ENCODE peak calls at places on chromosomes 13 and 19, in five cellular contexts. J is hepatic stellate cell; O is PC-3; Y is stimulated activated CD4-positive, alpha-beta T cell treated with anti-CD3 and anti-CD28 coated beads, Interleukin-1b, Interleukin-23, amount 100 ng/mL, for 24 hours; N is KG1. L is an unnamed sample.

GRCh38 chr19:3062165-3063105 is at the start of gene TLE5:
- DNase-seq in J (peak; percentile 78), O (peak; percentile 47), Y (peak; percentile 51), N (no peak), L (no peak)

GRCh38 chr19:55315956-55316525 is 9.1 kb downstream of the TMEM150B start:
- DNase-seq in J (no peak), O (no peak), Y (no peak), N (no peak), L (no peak)

GRCh38 chr13:81957121-81957520 is 1616.2 kb upstream of the SPRY2 start:
- DNase-seq in J (no peak), O (no peak), Y (no peak), N (no peak), L (no peak)

GRCh38 chr19:37165635-37166034 is 6.9 kb downstream of the ZNF585A start:
- DNase-seq in J (no peak), O (no peak), Y (no peak), N (no peak), L (no peak)

GRCh38 chr13:84917252-84917878 is 881.9 kb downstream of the SLITRK6 start:
- DNase-seq in J (no peak), O (peak; percentile 60), Y (no peak), N (peak; percentile 15), L (peak; percentile 14)

GRCh38 chr19:35736913-35737886 is 5.1 kb downstream of the IGFLR1 start:
- DNase-seq in J (no peak), O (peak; percentile 18), Y (no peak), N (no peak), L (no peak)

GRCh38 chr13:113117335-113117872 is 5.2 kb upstream of the F10 start:
- DNase-seq in J (peak; percentile 45), O (peak; percentile 7), Y (no peak), N (no peak), L (no peak)

GRCh38 chr19:40143612-40144011 is 47.6 kb upstream of the MAP3K10 start:
- DNase-seq in J (no peak), O (no peak), Y (no peak), N (no peak), L (no peak)

GRCh38 chr19:44284968-44285367 is 19.9 kb downstream of the ZNF235 start:
- DNase-seq in J (no peak), O (no peak), Y (no peak), N (no peak), L (no peak)

GRCh38 chr13:113897161-113897560 is 33.3 kb upstream of the GAS6 start:
- DNase-seq in J (peak; percentile 89), O (peak; percentile 92), Y (no peak), N (no peak), L (peak; percentile 16)

GRCh38 chr13:109737046-109737573 is 49.3 kb downstream of the IRS2 start:
- DNase-seq in J (no peak), O (no peak), Y (no peak), N (no peak), L (no peak)

GRCh38 chr13:111908981-111909380 is 158.0 kb upstream of the SOX1 start:
- DNase-seq in J (no peak), O (no peak), Y (no peak), N (no peak), L (no peak)

GRCh38 chr13:45121421-45121820 is 1.1 kb downstream of the GTF2F2 start:
- DNase-seq in J (peak; percentile 19), O (peak; percentile 30), Y (no peak), N (peak; percentile 29), L (peak; percentile 56)

GRCh38 chr19:1277061-1277460 is 1.7 kb downstream of the FAM174C start:
- DNase-seq in J (no peak), O (no peak), Y (no peak), N (no peak), L (no peak)

GRCh38 chr19:17112700-17113099 is 37.1 kb downstream of the MYO9B start:
- DNase-seq in J (no peak), O (no peak), Y (no peak), N (no peak), L (no peak)

GRCh38 chr19:34232566-34233481 is 21.5 kb upstream of the GARRE1 start:
- DNase-seq in J (peak; percentile 83), O (peak; percentile 86), Y (no peak), N (no peak), L (peak; percentile 98)

GRCh38 chr13:37657134-37657533 is 58.6 kb upstream of the POSTN start:
- DNase-seq in J (no peak), O (peak; percentile 85), Y (no peak), N (no peak), L (no peak)

GRCh38 chr19:31002852-31003251 is 346.4 kb downstream of the TSHZ3 start:
- DNase-seq in J (no peak), O (no peak), Y (no peak), N (no peak), L (no peak)

GRCh38 chr19:48798937-48799336 is 11.9 kb downstream of the BCAT2 start:
- DNase-seq in J (no peak), O (no peak), Y (no peak), N (no peak), L (no peak)

GRCh38 chr13:44899967-44900366 is 89.3 kb downstream of the NUFIP1 start:
- DNase-seq in J (no peak), O (peak; percentile 52), Y (no peak), N (no peak), L (no peak)

GRCh38 chr13:99344610-99345208 is 37.5 kb upstream of the GPR183 start:
- DNase-seq in J (no peak), O (no peak), Y (no peak), N (no peak), L (no peak)

GRCh38 chr13:36918246-36919060 is 1.6 kb downstream of the SMAD9 start:
- DNase-seq in J (peak; percentile 40), O (no peak), Y (no peak), N (no peak), L (no peak)

GRCh38 chr13:106297283-106297682 is 238.2 kb downstream of the EFNB2 start:
- DNase-seq in J (no peak), O (no peak), Y (no peak), N (no peak), L (no peak)

GRCh38 chr13:95603887-95604533 is 40.5 kb downstream of the DZIP1 start:
- DNase-seq in J (no peak), O (peak; percentile 85), Y (no peak), N (no peak), L (no peak)

GRCh38 chr19:50713556-50714236 is 5.9 kb downstream of the SHANK1 start:
- DNase-seq in J (no peak), O (no peak), Y (no peak), N (no peak), L (no peak)

GRCh38 chr19:29467824-29468401 is 57.9 kb upstream of the VSTM2B start:
- DNase-seq in J (no peak), O (peak; percentile 54), Y (no peak), N (no peak), L (no peak)

GRCh38 chr19:9953802-9954542 is 17.7 kb upstream of the OLFM2 start:
- DNase-seq in J (no peak), O (no peak), Y (no peak), N (no peak), L (no peak)

GRCh38 chr19:12985049-12985776 is 10.1 kb upstream of the NFIX start:
- DNase-seq in J (peak; percentile 86), O (no peak), Y (no peak), N (no peak), L (no peak)

L was measured in foreskin melanocyte.